ENCODE peak calls at places on chromosome 4, in six cellular contexts. L, S, Y, Z, I and F are unnamed samples.

GRCh38 chr4:188904617-188905016 is 765.4 kb downstream of the TRIML1 start:
- DNase-seq in S (no peak), Z (no peak), L (no peak), I (no peak), Y (no peak), F (no peak)

GRCh38 chr4:106034751-106035150 is 139.5 kb downstream of the NPNT start:
- DNase-seq in Z (no peak), I (no peak), Y (no peak), L (no peak), S (no peak), F (peak)

GRCh38 chr4:139367421-139368090 is 65.3 kb upstream of the NDUFC1 start:
- DNase-seq in I (no peak), L (no peak), S (no peak), Z (peak), Y (no peak), F (peak)

GRCh38 chr4:41160010-41160789 is 54.1 kb downstream of the APBB2 start:
- DNase-seq in S (no peak), L (peak), Y (no peak), Z (peak), I (peak), F (peak)

GRCh38 chr4:53012738-53013137 is 150.6 kb downstream of the RASL11B start:
- DNase-seq in Z (peak), I (no peak), L (no peak), S (no peak), Y (no peak), F (peak)

GRCh38 chr4:16857425-16857824 is 41.0 kb downstream of the LDB2 start:
- DNase-seq in S (no peak), L (no peak), Z (no peak), I (no peak), Y (no peak), F (no peak)

GRCh38 chr4:181807771-181808170 is 435.4 kb upstream of the TENM3 start:
- DNase-seq in Y (no peak), I (no peak), L (no peak), S (no peak), Z (peak), F (no peak)

GRCh38 chr4:1778642-1779392 is 14.3 kb upstream of the FGFR3 start:
- DNase-seq in Z (no peak), L (no peak), S (no peak), I (no peak), Y (no peak), F (no peak)

GRCh38 chr4:163398238-163398637 is 54.5 kb downstream of the NPY5R start:
- DNase-seq in S (no peak), Y (no peak), Z (no peak), I (no peak), L (no peak), F (no peak)

GRCh38 chr4:131430302-131430701 is 1718.8 kb upstream of the PCDH10 start:
- DNase-seq in L (no peak), S (no peak), Z (no peak), Y (no peak), I (no peak), F (no peak)

GRCh38 chr4:20805716-20806115 is 105.5 kb downstream of the PACRGL start:
- DNase-seq in S (no peak), Z (no peak), I (no peak), L (no peak), Y (no peak), F (no peak)

GRCh38 chr4:1061747-1062146 is 50.3 kb downstream of the FGFRL1 start:
- DNase-seq in Z (no peak), I (no peak), L (no peak), Y (no peak), S (no peak), F (no peak)

GRCh38 chr4:84901173-84901572 is 65.3 kb downstream of the WDFY3 start:
- DNase-seq in L (no peak), Z (no peak), S (no peak), I (no peak), Y (no peak), F (no peak)
- H4K91ac ChIP-seq in L (no peak), Z (no peak), S (no peak), I (no peak), Y (no peak), F (no peak)

DNA sequence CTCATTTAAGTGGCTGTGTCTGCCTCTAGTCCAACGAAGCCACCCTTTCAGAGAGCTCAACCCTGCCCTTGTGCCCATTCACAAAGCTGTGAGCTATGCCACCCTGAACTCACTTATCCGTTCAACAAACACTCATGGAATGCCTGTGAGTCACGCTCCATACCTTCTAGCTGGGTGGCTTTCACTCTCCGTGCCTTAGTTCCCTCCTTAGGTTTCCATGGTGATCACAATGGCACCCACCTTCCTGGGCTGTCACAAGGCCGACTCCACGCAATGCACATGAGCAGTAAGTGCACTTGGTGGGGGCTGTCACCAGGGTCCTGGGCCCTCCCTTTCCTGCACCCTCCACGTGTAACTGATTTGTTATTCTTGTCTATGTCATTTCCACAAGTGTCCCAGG is 37.2 kb upstream of the PPP2R2C start:
- DNase-seq in L (peak), S (no peak), Z (no peak), I (no peak), Y (no peak), F (no peak)
- H4K91ac ChIP-seq in L (no peak), S (no peak), Z (no peak), I (no peak), Y (no peak), F (no peak)

GRCh38 chr4:25861422-25861926 is 1.3 kb downstream of the SEL1L3 start:
- DNase-seq in L (no peak), I (no peak), S (no peak), Z (peak), Y (no peak), F (peak)

GRCh38 chr4:25863906-25864418 is 1.2 kb upstream of the SEL1L3 start:
- DNase-seq in L (peak), Z (no peak), Y (no peak), S (peak), I (no peak), F (no peak)

GRCh38 chr4:25861951-25862410 is 807 bp downstream of the SEL1L3 start:
- DNase-seq in S (peak), I (no peak), Z (peak), Y (no peak), L (peak), F (peak)

GRCh38 chr4:25863347-25863784 is 578 bp upstream of the SEL1L3 start:
- DNase-seq in I (no peak), Y (peak), S (peak), Z (no peak), L (peak), F (no peak)

DNA sequence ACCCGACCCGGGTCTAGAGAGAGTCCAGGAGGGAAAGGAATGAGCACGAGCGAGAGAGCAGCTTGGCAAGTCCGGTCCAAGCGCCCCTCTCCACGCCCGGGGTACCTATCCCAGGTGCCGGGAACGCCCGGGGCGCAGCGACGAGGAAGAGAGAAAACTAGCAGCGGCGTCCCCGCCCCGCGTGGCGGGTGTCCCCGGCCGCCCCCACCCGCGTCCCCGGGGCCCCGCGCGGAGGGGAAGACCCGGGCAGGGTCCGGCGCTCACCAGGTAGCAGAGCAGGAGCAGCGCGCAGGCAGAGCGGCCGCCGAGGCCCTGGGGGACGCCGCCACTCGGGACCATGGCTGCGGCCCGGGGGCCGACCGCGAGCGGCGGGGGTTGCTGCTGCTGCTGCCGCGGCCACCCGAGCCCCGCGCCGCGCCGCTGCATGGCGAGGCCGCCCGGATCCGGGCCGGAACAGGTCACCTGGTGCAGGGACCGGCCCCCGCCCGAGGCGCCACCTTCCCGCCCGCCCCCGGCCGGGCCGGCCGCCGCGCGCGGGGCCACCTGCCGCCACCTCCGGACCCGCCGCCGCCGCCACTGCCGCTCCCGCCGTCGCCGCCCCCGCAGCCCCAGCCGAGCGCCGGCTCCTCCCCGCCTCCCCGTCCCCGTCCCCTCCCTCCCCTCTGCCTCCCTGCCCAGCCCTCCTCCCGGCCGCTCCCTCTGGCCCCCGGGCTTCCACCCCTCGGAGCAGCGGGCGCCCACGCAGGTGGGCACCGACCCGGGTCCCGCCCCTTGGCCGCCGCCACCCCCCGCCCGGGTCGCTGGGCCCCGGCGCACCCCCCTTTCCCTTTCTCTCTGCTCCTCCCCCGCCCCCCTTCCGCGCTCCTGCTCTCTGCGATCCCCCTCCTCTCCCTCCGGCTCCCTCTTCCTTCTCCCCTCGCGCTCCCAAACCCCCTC is at the start of gene SEL1L3:
- DNase-seq in L (peak), Y (peak), Z (no peak), S (peak), I (peak), F (no peak)
- H4K91ac ChIP-seq in L (no peak), Y (no peak), Z (peak), S (peak), I (no peak), F (no peak)

GRCh38 chr4:73871911-73872310 is 2.7 kb downstream of the CXCL1 start:
- DNase-seq in L (no peak), Y (no peak), S (no peak), I (no peak), Z (no peak), F (peak)

GRCh38 chr4:73874386-73874785 is 5.2 kb downstream of the CXCL1 start:
- DNase-seq in I (no peak), Z (no peak), S (no peak), L (no peak), Y (no peak), F (no peak)

GRCh38 chr4:73872331-73873108 is 3.3 kb downstream of the CXCL1 start:
- DNase-seq in Z (no peak), Y (no peak), I (no peak), S (no peak), L (no peak), F (peak)

GRCh38 chr4:73870778-73871177 is 1.6 kb downstream of the CXCL1 start:
- DNase-seq in I (no peak), Y (no peak), L (no peak), S (no peak), Z (no peak), F (peak)

DNA sequence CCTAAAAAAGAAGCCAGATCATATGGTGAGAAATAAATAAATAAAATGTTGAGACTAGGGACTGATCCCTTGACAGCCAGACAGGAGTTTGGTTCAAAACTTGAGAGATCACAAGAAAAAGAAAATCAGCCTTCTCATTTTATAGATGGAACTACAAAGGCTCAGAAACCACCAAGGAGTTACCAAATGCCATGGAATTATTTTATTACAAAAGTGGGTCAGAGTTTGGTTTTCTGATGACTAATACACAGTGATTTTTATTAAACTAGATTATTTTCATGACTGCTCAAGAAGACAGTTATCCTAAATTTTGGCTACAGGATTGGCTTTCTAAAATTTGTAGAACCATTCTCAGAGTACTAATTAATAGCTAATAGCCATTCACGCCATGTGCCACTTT is 6.2 kb downstream of the CXCL1 start:
- DNase-seq in Y (no peak), Z (no peak), L (no peak), I (no peak), S (no peak), F (no peak)
- H4K91ac ChIP-seq in Y (no peak), Z (no peak), L (no peak), I (no peak), S (no peak), F (no peak)